ENCODE peak calls at places on chromosomes 16 and 17, in seven cellular contexts. M is fibroblast of the conjunctiva; L is AG10803; T is CD14-positive monocyte; E is stimulated activated CD4-positive, alpha-beta T cell treated with anti-CD3 and anti-CD28 coated beads, Interleukin-2, amount 100 ng/mL, for 48 hours; F is naive B cell; X is EL. U is an unnamed sample.

GRCh38 chr16:31138621-31139578 is 3.4 kb upstream of the PRSS8 start:
- DNase-seq in M (peak; percentile 9), L (peak; percentile 63), T (no peak), E (no peak), F (no peak), X (peak; percentile 89), U (no peak)

GRCh38 chr17:2150871-2151270 is 96.0 kb downstream of the HIC1 start:
- DNase-seq in M (no peak), L (no peak), T (no peak), E (no peak), F (no peak), X (no peak), U (no peak)

GRCh38 chr17:38320482-38320881 is 23.3 kb downstream of the GPR179 start:
- DNase-seq in M (no peak), L (no peak), T (no peak), E (no peak), F (no peak), X (no peak), U (no peak)

GRCh38 chr17:48626470-48627241 is 498 bp upstream of the HOXB9 start:
- DNase-seq in M (no peak), L (peak; percentile 81), T (no peak), E (no peak), F (no peak), X (peak; percentile 40), U (no peak)

GRCh38 chr16:51719376-51719775 is 568.3 kb upstream of the SALL1 start:
- DNase-seq in M (no peak), L (no peak), T (no peak), E (no peak), F (no peak), X (no peak), U (no peak)

GRCh38 chr16:4894276-4895150 is 42.4 kb downstream of the PPL start:
- DNase-seq in M (no peak), L (no peak), T (no peak), E (no peak), F (no peak), X (no peak), U (no peak)

GRCh38 chr17:51819341-51819740 is 339.2 kb downstream of the CA10 start:
- DNase-seq in M (no peak), L (no peak), T (no peak), E (no peak), F (no peak), X (no peak), U (no peak)

GRCh38 chr17:80263253-80264047 is 2.8 kb downstream of the RNF213 start:
- DNase-seq in M (peak; percentile 81), L (peak; percentile 87), T (peak; percentile 84), E (peak; percentile 85), F (peak; percentile 86), X (peak; percentile 93), U (peak; percentile 22)

GRCh38 chr17:78875738-78876597 is 27.0 kb downstream of the CEP295NL start:
- DNase-seq in M (no peak), L (peak; percentile 42), T (no peak), E (no peak), F (no peak), X (peak; percentile 54), U (peak; percentile 53)

GRCh38 chr17:79114455-79115301 is 40.1 kb downstream of the ENGASE start:
- DNase-seq in M (no peak), L (no peak), T (no peak), E (no peak), F (no peak), X (no peak), U (no peak)

GRCh38 chr17:19712436-19713004 is 3.9 kb downstream of the SLC47A2 start:
- DNase-seq in M (no peak), L (no peak), T (no peak), E (no peak), F (no peak), X (no peak), U (no peak)

GRCh38 chr17:28811594-28812135 is 30.9 kb downstream of the FAM222B start:
- DNase-seq in M (no peak), L (peak; percentile 8), T (no peak), E (no peak), F (no peak), X (peak; percentile 37), U (no peak)

GRCh38 chr17:77320046-77320445 is 179.3 kb downstream of the SEC14L1 start:
- DNase-seq in M (peak; percentile 71), L (peak; percentile 87), T (no peak), E (no peak), F (no peak), X (peak; percentile 54), U (peak; percentile 72)

GRCh38 chr16:81492307-81492706 is 47.7 kb downstream of the CMIP start:
- DNase-seq in M (no peak), L (no peak), T (no peak), E (no peak), F (no peak), X (no peak), U (no peak)

GRCh38 chr16:539901-540530 is 12.5 kb downstream of the CAPN15 start:
- DNase-seq in M (no peak), L (no peak), T (no peak), E (no peak), F (no peak), X (peak; percentile 86), U (no peak)

GRCh38 chr16:53034306-53034705 is 18.4 kb downstream of the CHD9NB start:
- DNase-seq in M (no peak), L (no peak), T (no peak), E (no peak), F (no peak), X (peak; percentile 39), U (no peak)

U was measured in HL-60.